ENCODE peak calls at places on chromosomes 13 and 19, in five cellular contexts. I, Q, X, M and R are unnamed samples.

GRCh38 chr13:51729853-51730553 is 74.0 kb downstream of the DHRS12 start:
- DNase-seq in I (peak), Q (no peak), M (peak), X (peak), R (no peak)

GRCh38 chr19:49362048-49362925 is at the start of gene TEAD2:
- DNase-seq in Q (peak), M (peak), I (peak), X (peak), R (no peak)

GRCh38 chr19:44992336-44993163 is 8.7 kb upstream of the RELB start:
- DNase-seq in X (no peak), Q (no peak), I (no peak), M (no peak), R (no peak)

GRCh38 chr19:29477831-29478577 is 47.8 kb upstream of the VSTM2B start:
- DNase-seq in X (no peak), Q (no peak), I (no peak), M (no peak), R (no peak)

GRCh38 chr13:95643471-95643813 is 1.1 kb downstream of the DZIP1 start:
- DNase-seq in I (peak), Q (no peak), M (no peak), X (peak), R (no peak)

GRCh38 chr13:105007166-105007808 is 1528.2 kb downstream of the EFNB2 start:
- DNase-seq in M (no peak), X (no peak), Q (no peak), I (no peak), R (no peak)

GRCh38 chr13:112586334-112586733 is 1.6 kb downstream of the TUBGCP3 start:
- DNase-seq in M (no peak), X (no peak), Q (no peak), I (no peak), R (no peak)

GRCh38 chr19:1992759-1993260 is 22.7 kb downstream of the BTBD2 start:
- DNase-seq in M (peak), I (no peak), Q (no peak), X (peak), R (no peak)

GRCh38 chr13:96159731-96160130 is 69.8 kb downstream of the HS6ST3 start:
- DNase-seq in M (no peak), X (no peak), Q (no peak), I (no peak), R (no peak)

GRCh38 chr19:51329411-51329810 is 12.5 kb downstream of the VSIG10L start:
- DNase-seq in Q (no peak), X (no peak), M (no peak), I (no peak), R (no peak)

GRCh38 chr19:17255150-17255621 is 9.4 kb downstream of the USHBP1 start:
- DNase-seq in I (no peak), Q (no peak), X (no peak), M (no peak), R (no peak)

GRCh38 chr19:1862424-1863307 is 713 bp downstream of the KLF16 start:
- DNase-seq in Q (no peak), X (peak), M (peak), I (no peak), R (no peak)

GRCh38 chr19:35777411-35777841 is 2.1 kb downstream of the ARHGAP33 start:
- DNase-seq in Q (no peak), X (no peak), I (no peak), M (no peak), R (peak)

GRCh38 chr19:52453324-52454094 is at the start of gene ZNF578:
- DNase-seq in I (peak), Q (no peak), X (no peak), M (peak), R (peak)

GRCh38 chr13:99991806-99992242 is 10.2 kb downstream of the ZIC2 start:
- DNase-seq in X (no peak), I (no peak), M (no peak), Q (no peak), R (no peak)

GRCh38 chr19:5147971-5148793 is 179.3 kb downstream of the KDM4B start:
- DNase-seq in M (no peak), Q (no peak), I (peak), X (no peak), R (no peak)

GRCh38 chr13:77674802-77675201 is 22.7 kb upstream of the SLAIN1 start:
- DNase-seq in M (no peak), I (no peak), Q (no peak), X (no peak), R (no peak)

GRCh38 chr19:54554896-54555295 is 18.7 kb upstream of the LILRA2 start:
- DNase-seq in I (no peak), Q (no peak), M (no peak), X (no peak), R (no peak)

GRCh38 chr13:39051157-39051556 is 12.9 kb downstream of the NHLRC3 start:
- DNase-seq in Q (no peak), M (no peak), I (peak), X (no peak), R (no peak)

GRCh38 chr13:33606692-33607091 is 211.3 kb upstream of the RFC3 start:
- DNase-seq in I (no peak), Q (no peak), X (peak), M (no peak), R (no peak)

GRCh38 chr13:111167290-111167689 is 52.2 kb downstream of the ARHGEF7 start:
- DNase-seq in X (no peak), I (no peak), Q (no peak), M (no peak), R (no peak)

GRCh38 chr13:29165840-29166239 is 345.7 kb downstream of the MTUS2 start:
- DNase-seq in I (no peak), X (no peak), Q (no peak), M (no peak), R (no peak)

GRCh38 chr19:8526345-8527062 is 12.5 kb upstream of the ZNF414 start:
- DNase-seq in I (peak), Q (peak), X (no peak), M (no peak), R (peak)

GRCh38 chr13:99086149-99086868 is 108.4 kb upstream of the DOCK9 start:
- DNase-seq in M (peak), I (peak), Q (peak), X (peak), R (no peak)

GRCh38 chr19:2385053-2385721 is 25.1 kb downstream of the TMPRSS9 start:
- DNase-seq in Q (peak), M (peak), I (peak), X (peak), R (peak)

GRCh38 chr13:79483302-79483701 is 2.3 kb downstream of the NDFIP2 start:
- DNase-seq in Q (no peak), X (no peak), M (no peak), I (peak), R (no peak)

GRCh38 chr13:111241006-111241755 is 79.3 kb upstream of the TEX29 start:
- DNase-seq in I (no peak), X (no peak), Q (no peak), M (no peak), R (no peak)

GRCh38 chr13:86282450-86282849 is 483.2 kb upstream of the SLITRK6 start:
- DNase-seq in I (no peak), X (no peak), Q (no peak), M (no peak), R (no peak)

GRCh38 chr13:48962281-48962680 is 13.4 kb upstream of the FNDC3A start:
- DNase-seq in M (no peak), Q (no peak), X (no peak), I (no peak), R (no peak)

GRCh38 chr13:44158741-44159632 is 214.6 kb upstream of the SERP2 start:
- DNase-seq in M (no peak), X (no peak), Q (no peak), I (peak), R (no peak)

GRCh38 chr19:48751835-48752510 is 468 bp downstream of the FUT1 start:
- DNase-seq in X (no peak), Q (no peak), I (no peak), M (no peak), R (no peak)

GRCh38 chr19:8615813-8616596 is 5.5 kb upstream of the ADAMTS10 start:
- DNase-seq in M (peak), X (peak), I (peak), Q (no peak), R (no peak)

GRCh38 chr13:90591927-90592268 is 755.6 kb upstream of the MIR17HG start:
- DNase-seq in Q (no peak), M (no peak), X (no peak), I (no peak), R (peak)

GRCh38 chr19:2111886-2112285 is 15.2 kb downstream of the IZUMO4 start:
- DNase-seq in M (no peak), X (no peak), I (no peak), Q (no peak), R (no peak)

GRCh38 chr13:89925107-89925506 is 1422.4 kb upstream of the MIR17HG start:
- DNase-seq in I (peak), Q (no peak), M (no peak), X (peak), R (no peak)

GRCh38 chr13:50700664-50701266 is 142.7 kb downstream of the DLEU7 start:
- DNase-seq in M (no peak), Q (no peak), I (no peak), X (no peak), R (no peak)

GRCh38 chr13:56396318-56396717 is 744.4 kb upstream of the PRR20A start:
- DNase-seq in Q (no peak), X (no peak), I (no peak), M (no peak), R (no peak)

GRCh38 chr19:23823952-23824389 is 65.3 kb upstream of the ZNF681 start:
- DNase-seq in X (peak), M (no peak), Q (no peak), I (no peak), R (peak)